ENCODE peak calls at places on chromosomes 16 and 17, in four cellular contexts. E, H, P and R are unnamed samples.

GRCh38 chr17:1557355-1558095 is 5.1 kb downstream of the PITPNA start:
- DNase-seq in E (no peak), H (peak; percentile 53), P (peak; percentile 40), R (no peak)

GRCh38 chr16:84600343-84601229 is 17.3 kb downstream of the COTL1 start:
- DNase-seq in E (peak; percentile 33), H (no peak), P (no peak), R (peak; percentile 91)

GRCh38 chr16:4611337-4612023 is 3.2 kb downstream of the UBALD1 start:
- DNase-seq in E (no peak), H (peak; percentile 58), P (no peak), R (no peak)

GRCh38 chr16:2736476-2737237 is 15.8 kb upstream of the SRRM2 start:
- DNase-seq in E (no peak), H (no peak), P (no peak), R (no peak)

GRCh38 chr16:48734220-48734619 is 124.2 kb upstream of the N4BP1 start:
- DNase-seq in E (no peak), H (no peak), P (no peak), R (no peak)

GRCh38 chr17:18315498-18316360 is 636 bp downstream of the SMCR8 start:
- DNase-seq in E (no peak), H (peak; percentile 11), P (peak; percentile 14), R (no peak)

GRCh38 chr16:54454616-54455015 is 168.0 kb upstream of the IRX3 start:
- DNase-seq in E (no peak), H (no peak), P (no peak), R (no peak)

GRCh38 chr16:50265260-50265659 is 1.1 kb upstream of the ADCY7 start:
- DNase-seq in E (peak; percentile 40), H (no peak), P (no peak), R (peak; percentile 71)

GRCh38 chr16:4414187-4414909 is 2.0 kb downstream of the CORO7 start:
- DNase-seq in E (peak; percentile 81), H (no peak), P (no peak), R (peak; percentile 98)

GRCh38 chr16:81035975-81036750 is 521 bp downstream of the ATMIN start:
- DNase-seq in E (peak; percentile 40), H (peak; percentile 21), P (no peak), R (peak; percentile 61)

GRCh38 chr16:71927383-71927782 is 32.1 kb downstream of the IST1 start:
- DNase-seq in E (no peak), H (peak; percentile 93), P (peak; percentile 58), R (no peak)

GRCh38 chr16:9364721-9365693 is 273.6 kb downstream of the HAPSTR1 start:
- DNase-seq in E (no peak), H (no peak), P (peak; percentile 82), R (no peak)

GRCh38 chr16:10266809-10267208 is 84.6 kb upstream of the GRIN2A start:
- DNase-seq in E (peak; percentile 27), H (no peak), P (no peak), R (peak; percentile 63)

GRCh38 chr17:79609616-79610150 is 1.2 kb downstream of the RBFOX3 start:
- DNase-seq in E (no peak), H (no peak), P (no peak), R (no peak)

GRCh38 chr17:61661135-61661534 is 70.1 kb upstream of the NACA2 start:
- DNase-seq in E (no peak), H (no peak), P (no peak), R (no peak)

GRCh38 chr16:89343501-89344291 is 126.2 kb downstream of the ZNF778 start:
- DNase-seq in E (no peak), H (no peak), P (no peak), R (no peak)

GRCh38 chr17:80233202-80233601 is 13.0 kb downstream of the SLC26A11 start:
- DNase-seq in E (no peak), H (no peak), P (no peak), R (no peak)

GRCh38 chr17:64488301-64488700 is 8.6 kb downstream of the POLG2 start:
- DNase-seq in E (no peak), H (no peak), P (no peak), R (no peak)

GRCh38 chr17:44010966-44011647 is 3.7 kb downstream of the TMEM101 start:
- DNase-seq in E (no peak), H (no peak), P (no peak), R (no peak)

GRCh38 chr17:40323731-40324650 is 15.0 kb downstream of the RARA start:
- DNase-seq in E (peak; percentile 52), H (peak; percentile 81), P (no peak), R (peak; percentile 82)

GRCh38 chr17:75345514-75346167 is 56.4 kb upstream of the SLC25A19 start:
- DNase-seq in E (no peak), H (no peak), P (no peak), R (peak; percentile 93)

GRCh38 chr16:10386517-10387377 is 886 bp downstream of the ATF7IP2 start:
- DNase-seq in E (no peak), H (peak; percentile 38), P (no peak), R (peak; percentile 47)

GRCh38 chr17:5840811-5841446 is 229.2 kb upstream of the WSCD1 start:
- DNase-seq in E (no peak), H (no peak), P (no peak), R (no peak)

GRCh38 chr17:67168485-67168884 is 76.5 kb downstream of the HELZ start:
- DNase-seq in E (no peak), H (no peak), P (no peak), R (no peak)

GRCh38 chr17:59558953-59559352 is 6.5 kb upstream of the DHX40 start:
- DNase-seq in E (no peak), H (peak; percentile 45), P (no peak), R (no peak)

GRCh38 chr17:78725448-78726021 is 56.5 kb downstream of the CYTH1 start:
- DNase-seq in E (peak; percentile 45), H (no peak), P (no peak), R (peak; percentile 85)

GRCh38 chr17:68301438-68301959 is 10.2 kb downstream of the ARSG start:
- DNase-seq in E (no peak), H (no peak), P (no peak), R (no peak)

GRCh38 chr16:47528431-47528830 is 67.3 kb downstream of the PHKB start:
- DNase-seq in E (no peak), H (no peak), P (no peak), R (no peak)